ENCODE peak calls at places on chromosomes 5 and 9, in five cellular contexts. One of them, this sample, is unnamed.

GRCh38 chr5:141135030-141135717 is at the start of gene PCDHB5:
- DNase-seq in kidney epithelial cell: no peak
- DNase-seq in epithelial cell of proximal tubule: no peak
- DNase-seq in upper lobe of right lung: no peak
- DNase-seq in hepatocyte: peak
- DNase-seq in this sample: no peak

GRCh38 chr5:119470851-119471451 is 18.7 kb downstream of the HSD17B4 start:
- DNase-seq in upper lobe of right lung: no peak
- DNase-seq in hepatocyte: peak
- DNase-seq in epithelial cell of proximal tubule: no peak
- DNase-seq in kidney epithelial cell: no peak
- DNase-seq in this sample: peak

GRCh38 chr5:142821733-142822487 is 51.7 kb downstream of the ARHGAP26 start:
- DNase-seq in upper lobe of right lung: no peak
- DNase-seq in epithelial cell of proximal tubule: peak
- DNase-seq in kidney epithelial cell: peak
- DNase-seq in hepatocyte: peak
- DNase-seq in this sample: no peak

GRCh38 chr5:107321906-107322305 is 348.8 kb downstream of the EFNA5 start:
- DNase-seq in upper lobe of right lung: no peak
- DNase-seq in kidney epithelial cell: no peak
- DNase-seq in epithelial cell of proximal tubule: no peak
- DNase-seq in hepatocyte: no peak
- DNase-seq in this sample: no peak

GRCh38 chr5:109921735-109922395 is 232.1 kb downstream of the MAN2A1 start:
- DNase-seq in epithelial cell of proximal tubule: no peak
- DNase-seq in upper lobe of right lung: peak
- DNase-seq in kidney epithelial cell: no peak
- DNase-seq in hepatocyte: no peak
- DNase-seq in this sample: no peak

GRCh38 chr5:93433422-93433821 is 147.6 kb downstream of the NR2F1-AS1 start:
- DNase-seq in kidney epithelial cell: peak
- DNase-seq in hepatocyte: no peak
- DNase-seq in upper lobe of right lung: no peak
- DNase-seq in epithelial cell of proximal tubule: no peak
- DNase-seq in this sample: no peak

GRCh38 chr5:17180957-17181723 is 36.3 kb upstream of the BASP1 start:
- DNase-seq in hepatocyte: peak
- DNase-seq in epithelial cell of proximal tubule: no peak
- DNase-seq in kidney epithelial cell: peak
- DNase-seq in upper lobe of right lung: no peak
- DNase-seq in this sample: no peak

GRCh38 chr9:127931092-127931881 is 710 bp upstream of the PIP5KL1 start:
- DNase-seq in epithelial cell of proximal tubule: no peak
- DNase-seq in upper lobe of right lung: no peak
- DNase-seq in kidney epithelial cell: no peak
- DNase-seq in hepatocyte: peak
- DNase-seq in this sample: peak

GRCh38 chr5:96067902-96068614 is 106.4 kb upstream of the ELL2 start:
- DNase-seq in kidney epithelial cell: peak
- DNase-seq in hepatocyte: peak
- DNase-seq in upper lobe of right lung: no peak
- DNase-seq in epithelial cell of proximal tubule: peak
- DNase-seq in this sample: no peak

GRCh38 chr5:122316652-122317051 is 4.6 kb downstream of the SNCAIP start:
- DNase-seq in epithelial cell of proximal tubule: no peak
- DNase-seq in upper lobe of right lung: no peak
- DNase-seq in hepatocyte: no peak
- DNase-seq in kidney epithelial cell: no peak
- DNase-seq in this sample: no peak

GRCh38 chr5:54610197-54610898 is 92.8 kb downstream of the SNX18 start:
- DNase-seq in epithelial cell of proximal tubule: no peak
- DNase-seq in kidney epithelial cell: no peak
- DNase-seq in upper lobe of right lung: no peak
- DNase-seq in hepatocyte: no peak
- DNase-seq in this sample: peak

GRCh38 chr5:162323471-162323870 is 255.9 kb downstream of the GABRG2 start:
- DNase-seq in epithelial cell of proximal tubule: no peak
- DNase-seq in kidney epithelial cell: no peak
- DNase-seq in hepatocyte: peak
- DNase-seq in upper lobe of right lung: no peak
- DNase-seq in this sample: no peak

DNA sequence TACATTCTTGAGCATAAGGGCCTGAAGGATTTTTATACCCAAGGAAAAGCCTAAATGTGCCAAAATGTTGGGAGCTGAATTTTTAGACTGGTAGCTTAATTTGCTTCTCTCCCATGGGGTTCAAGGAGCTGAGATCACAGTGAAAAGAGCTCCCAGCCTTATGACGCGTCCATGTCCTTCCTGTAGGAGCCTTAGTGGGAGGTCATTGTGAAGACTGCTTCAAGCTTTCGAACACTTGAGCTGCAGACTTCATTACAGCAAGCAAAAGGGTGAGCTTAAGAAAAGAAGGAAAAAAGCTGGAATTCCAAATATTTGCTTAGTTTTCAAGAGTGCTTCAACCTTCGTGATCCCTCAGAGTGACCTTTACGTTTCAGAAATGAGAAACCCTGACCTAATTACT is 275.9 kb downstream of the DMAC1 start:
- DNase-seq in hepatocyte: no peak
- DNase-seq in kidney epithelial cell: no peak
- DNase-seq in epithelial cell of proximal tubule: no peak
- DNase-seq in upper lobe of right lung: no peak
- DNase-seq in this sample: no peak
- TF ChIP-seq CTCF in hepatocyte: no peak
- TF ChIP-seq CTCF in kidney epithelial cell: no peak
- TF ChIP-seq CTCF in epithelial cell of proximal tubule: no peak
- TF ChIP-seq CTCF in upper lobe of right lung: no peak
- TF ChIP-seq CTCF in this sample: no peak

DNA sequence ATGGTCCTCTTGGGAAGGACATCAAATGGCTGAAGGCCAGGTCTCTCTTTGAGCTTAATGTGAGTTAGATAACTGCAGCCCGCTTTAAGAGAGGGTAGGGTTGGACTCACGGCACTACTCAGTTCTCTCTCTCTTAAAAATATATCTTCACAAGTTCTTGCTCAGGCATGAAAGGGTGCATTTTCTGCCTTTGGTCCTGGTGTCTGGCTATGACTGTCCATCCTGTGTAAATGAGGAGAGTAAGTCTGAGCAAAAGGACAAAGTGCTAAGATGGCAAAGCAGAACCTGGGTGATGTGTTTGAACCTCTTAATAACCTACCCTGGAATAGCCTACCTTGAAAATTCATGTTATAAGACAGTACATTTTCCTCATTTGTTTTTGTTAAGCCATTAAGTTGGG is 293.4 kb downstream of the PDE4D start:
- DNase-seq in upper lobe of right lung: no peak
- DNase-seq in epithelial cell of proximal tubule: no peak
- DNase-seq in kidney epithelial cell: no peak
- DNase-seq in hepatocyte: no peak
- DNase-seq in this sample: no peak
- TF ChIP-seq CTCF in upper lobe of right lung: no peak
- TF ChIP-seq CTCF in epithelial cell of proximal tubule: no peak
- TF ChIP-seq CTCF in kidney epithelial cell: no peak
- TF ChIP-seq CTCF in hepatocyte: no peak
- TF ChIP-seq CTCF in this sample: no peak

GRCh38 chr5:139481580-139482049 is 943 bp downstream of the STING1 start:
- DNase-seq in kidney epithelial cell: no peak
- DNase-seq in upper lobe of right lung: peak
- DNase-seq in epithelial cell of proximal tubule: no peak
- DNase-seq in hepatocyte: no peak
- DNase-seq in this sample: no peak
- TF ChIP-seq CTCF in kidney epithelial cell: peak
- TF ChIP-seq CTCF in upper lobe of right lung: peak
- TF ChIP-seq CTCF in epithelial cell of proximal tubule: no peak
- TF ChIP-seq CTCF in hepatocyte: no peak
- TF ChIP-seq CTCF in this sample: no peak

DNA sequence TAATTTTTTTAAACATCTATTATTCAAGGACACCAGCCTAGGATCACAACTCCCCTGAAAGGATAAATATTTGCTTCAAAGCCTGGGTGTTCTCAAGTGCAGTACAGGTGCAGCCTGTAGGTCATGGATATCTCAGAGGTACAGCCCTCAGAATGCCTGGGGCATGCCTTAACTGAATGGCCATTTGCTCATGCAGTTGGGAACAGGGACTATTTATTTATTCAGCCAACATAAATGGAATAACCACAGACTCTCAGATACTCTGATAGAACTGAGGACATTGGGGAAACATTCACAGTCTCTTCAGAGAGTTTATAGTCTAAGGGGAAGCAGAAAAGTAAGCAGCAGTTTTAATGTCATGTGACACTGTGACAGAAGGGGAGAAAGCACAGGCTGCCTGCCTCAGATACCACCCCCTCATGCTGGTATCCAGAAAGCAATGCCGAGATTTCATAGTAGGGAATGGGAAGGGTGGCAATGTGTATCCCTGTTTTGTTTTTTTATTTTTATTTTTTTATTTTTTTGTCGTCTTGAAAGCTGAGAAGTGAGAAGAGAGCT is 112.6 kb downstream of the MACIR start:
- DNase-seq in upper lobe of right lung: no peak
- DNase-seq in epithelial cell of proximal tubule: no peak
- DNase-seq in hepatocyte: no peak
- DNase-seq in kidney epithelial cell: no peak
- DNase-seq in this sample: no peak
- TF ChIP-seq CTCF in upper lobe of right lung: no peak
- TF ChIP-seq CTCF in epithelial cell of proximal tubule: no peak
- TF ChIP-seq CTCF in hepatocyte: no peak
- TF ChIP-seq CTCF in kidney epithelial cell: no peak
- TF ChIP-seq CTCF in this sample: no peak

DNA sequence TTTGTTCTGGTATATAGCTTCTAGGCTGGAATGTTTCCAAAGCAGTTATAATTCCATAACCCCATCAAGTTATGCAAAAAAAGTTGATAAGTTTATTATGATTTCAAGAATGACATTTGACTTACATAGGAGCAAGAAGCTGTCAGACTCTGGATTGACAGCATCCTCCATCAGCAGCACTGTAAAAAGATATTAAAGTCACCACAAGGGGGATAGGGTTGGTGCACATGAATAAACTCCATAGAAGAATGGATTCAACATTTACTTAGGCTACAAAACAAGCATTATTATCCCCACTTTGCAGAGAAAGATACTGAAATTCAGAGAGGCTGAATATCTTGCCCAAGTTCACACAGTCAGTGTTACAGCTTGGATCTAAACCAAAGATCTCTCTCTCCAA is 208.9 kb upstream of the SLC30A5 start:
- DNase-seq in hepatocyte: no peak
- DNase-seq in kidney epithelial cell: no peak
- DNase-seq in upper lobe of right lung: no peak
- DNase-seq in epithelial cell of proximal tubule: no peak
- DNase-seq in this sample: no peak
- TF ChIP-seq CTCF in hepatocyte: peak
- TF ChIP-seq CTCF in kidney epithelial cell: peak
- TF ChIP-seq CTCF in upper lobe of right lung: peak
- TF ChIP-seq CTCF in epithelial cell of proximal tubule: peak
- TF ChIP-seq CTCF in this sample: no peak

GRCh38 chr9:5629312-5630037 is 568 bp downstream of the RIC1 start:
- DNase-seq in upper lobe of right lung: peak
- DNase-seq in hepatocyte: peak
- DNase-seq in kidney epithelial cell: no peak
- DNase-seq in epithelial cell of proximal tubule: no peak
- DNase-seq in this sample: peak
- TF ChIP-seq CTCF in upper lobe of right lung: no peak
- TF ChIP-seq CTCF in hepatocyte: no peak
- TF ChIP-seq CTCF in kidney epithelial cell: no peak
- TF ChIP-seq CTCF in epithelial cell of proximal tubule: no peak
- TF ChIP-seq CTCF in this sample: no peak

DNA sequence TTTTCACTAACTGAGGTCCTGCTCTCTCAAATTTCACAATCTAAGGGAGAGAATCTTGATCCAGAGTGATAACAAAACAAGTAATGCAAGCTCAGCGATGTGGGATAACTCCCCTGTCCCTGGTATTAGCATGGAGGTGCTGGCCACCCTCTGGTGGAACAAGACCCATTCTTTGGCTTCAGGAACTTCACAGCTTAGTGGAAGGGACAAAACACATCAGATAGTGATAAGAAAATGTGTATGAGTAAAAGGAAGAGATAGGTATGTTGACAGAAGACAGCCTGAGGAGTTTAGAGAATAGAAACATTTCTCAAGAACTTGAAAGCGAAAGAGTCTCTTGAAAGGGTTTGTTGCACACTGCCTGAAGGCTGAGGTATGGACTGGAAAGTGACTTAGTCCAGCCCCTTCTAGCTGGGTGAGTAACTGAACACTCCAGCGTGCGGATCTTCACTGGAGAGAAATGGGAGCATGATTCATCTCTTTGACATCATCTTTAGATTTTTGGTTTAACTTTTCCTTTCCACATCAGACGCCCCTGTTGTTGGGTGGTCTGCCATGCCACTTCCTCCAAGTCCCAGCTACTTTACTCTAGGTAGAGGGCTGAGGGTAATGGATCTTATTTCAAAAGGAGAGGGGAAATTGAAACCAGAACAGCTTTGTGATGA is 25.4 kb upstream of the ZSWIM6 start:
- DNase-seq in hepatocyte: peak
- DNase-seq in kidney epithelial cell: no peak
- DNase-seq in epithelial cell of proximal tubule: no peak
- DNase-seq in upper lobe of right lung: no peak
- DNase-seq in this sample: peak
- TF ChIP-seq CTCF in hepatocyte: no peak
- TF ChIP-seq CTCF in kidney epithelial cell: no peak
- TF ChIP-seq CTCF in epithelial cell of proximal tubule: no peak
- TF ChIP-seq CTCF in upper lobe of right lung: no peak
- TF ChIP-seq CTCF in this sample: no peak

DNA sequence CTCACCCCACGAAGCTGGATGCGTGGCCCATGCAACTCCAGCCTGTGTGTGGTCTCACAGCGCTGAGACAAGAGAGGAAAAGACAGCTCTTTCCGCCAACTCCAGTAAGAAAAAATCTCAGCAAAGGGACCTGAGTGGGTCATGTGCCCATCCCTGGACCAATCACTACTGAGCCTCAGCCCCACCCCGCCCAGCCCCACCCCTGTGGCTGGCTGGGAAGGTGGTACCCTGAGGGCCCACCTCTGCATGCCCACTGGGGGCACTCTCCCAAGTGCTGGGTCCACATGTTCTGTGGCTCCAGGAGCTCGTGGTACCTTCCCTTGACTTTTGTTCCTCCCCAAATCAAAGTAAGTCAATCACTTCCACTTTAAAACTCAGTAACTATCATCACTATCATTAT is 105.1 kb upstream of the SMIM23 start:
- DNase-seq in epithelial cell of proximal tubule: no peak
- DNase-seq in kidney epithelial cell: no peak
- DNase-seq in upper lobe of right lung: no peak
- DNase-seq in hepatocyte: no peak
- DNase-seq in this sample: no peak
- TF ChIP-seq CTCF in epithelial cell of proximal tubule: no peak
- TF ChIP-seq CTCF in kidney epithelial cell: no peak
- TF ChIP-seq CTCF in upper lobe of right lung: no peak
- TF ChIP-seq CTCF in hepatocyte: no peak
- TF ChIP-seq CTCF in this sample: no peak

This sample was measured in GM20000.